ENCODE peak calls at places on chromosomes 12 and 14, in six cellular contexts. O is CD8-positive, alpha-beta memory T cell; J is stimulated activated CD8-positive, alpha-beta memory T cell treated with anti-CD3 and anti-CD28 coated beads, Interleukin-7, amount 100 ng/mL, for 1 hour; G is HFFc6; Z is GM04504; L is SW480. R is an unnamed sample.

GRCh38 chr12:70448371-70448770 is 82.3 kb downstream of the KCNMB4 start:
- DNase-seq in O (no peak), J (no peak), G (no peak), Z (no peak), L (no peak), R (no peak)

GRCh38 chr14:62179367-62180018 is 417.3 kb downstream of the SNAPC1 start:
- DNase-seq in O (peak), J (no peak), G (peak), Z (peak), L (peak), R (no peak)

GRCh38 chr12:82694276-82694675 is 7.6 kb downstream of the TMTC2 start:
- DNase-seq in O (no peak), J (no peak), G (no peak), Z (no peak), L (no peak), R (no peak)

GRCh38 chr12:48119834-48120195 is 651 bp downstream of the PFKM start:
- DNase-seq in O (no peak), J (no peak), G (no peak), Z (no peak), L (no peak), R (no peak)

GRCh38 chr12:754871-755562 is 2.6 kb downstream of the WNK1 start:
- DNase-seq in O (no peak), J (no peak), G (peak), Z (no peak), L (peak), R (no peak)

GRCh38 chr12:21379218-21379617 is 6.5 kb downstream of the IAPP start:
- DNase-seq in O (no peak), J (no peak), G (no peak), Z (no peak), L (no peak), R (no peak)

GRCh38 chr12:98352218-98352811 is 163.1 kb upstream of the TMPO start:
- DNase-seq in O (no peak), J (no peak), G (peak), Z (peak), L (peak), R (no peak)

GRCh38 chr14:96362071-96362964 is 823 bp downstream of the ATG2B start:
- DNase-seq in O (peak), J (no peak), G (peak), Z (peak), L (peak), R (no peak)

GRCh38 chr14:50667491-50668007 is 557 bp downstream of the SAV1 start:
- DNase-seq in O (no peak), J (no peak), G (no peak), Z (no peak), L (peak), R (no peak)

GRCh38 chr12:29738416-29738815 is 45.3 kb downstream of the TMTC1 start:
- DNase-seq in O (no peak), J (no peak), G (no peak), Z (no peak), L (no peak), R (no peak)

GRCh38 chr14:94036328-94037167 is 10.4 kb downstream of the OTUB2 start:
- DNase-seq in O (peak), J (peak), G (peak), Z (peak), L (peak), R (no peak)

GRCh38 chr12:14126692-14127091 is 145.3 kb upstream of the GRIN2B start:
- DNase-seq in O (no peak), J (no peak), G (no peak), Z (no peak), L (peak), R (no peak)

GRCh38 chr14:44803239-44803905 is 158.4 kb downstream of the KLHL28 start:
- DNase-seq in O (no peak), J (no peak), G (peak), Z (peak), L (peak), R (no peak)

GRCh38 chr14:35402323-35403084 is 2.0 kb downstream of the NFKBIA start:
- DNase-seq in O (peak), J (no peak), G (no peak), Z (no peak), L (no peak), R (no peak)

GRCh38 chr12:100827901-100828520 is 33.4 kb downstream of the ANO4 start:
- DNase-seq in O (no peak), J (no peak), G (no peak), Z (no peak), L (peak), R (no peak)

GRCh38 chr12:95624544-95624943 is 73.3 kb upstream of the USP44 start:
- DNase-seq in O (no peak), J (no peak), G (no peak), Z (no peak), L (no peak), R (no peak)

GRCh38 chr12:62848418-62848817 is 86.5 kb downstream of the PPM1H start:
- DNase-seq in O (no peak), J (no peak), G (peak), Z (peak), L (peak), R (no peak)

GRCh38 chr14:64572721-64573508 is 23.2 kb downstream of the PPP1R36 start:
- DNase-seq in O (no peak), J (no peak), G (no peak), Z (no peak), L (no peak), R (no peak)

GRCh38 chr14:99262977-99263448 is 9.0 kb downstream of the BCL11B start:
- DNase-seq in O (no peak), J (no peak), G (no peak), Z (no peak), L (no peak), R (no peak)

GRCh38 chr12:124549629-124550028 is 17.8 kb downstream of the NCOR2 start:
- DNase-seq in O (no peak), J (no peak), G (no peak), Z (no peak), L (no peak), R (no peak)

GRCh38 chr14:73774671-73775070 is 60.5 kb upstream of the PNMA1 start:
- DNase-seq in O (no peak), J (no peak), G (no peak), Z (no peak), L (no peak), R (no peak)

GRCh38 chr12:47085815-47086252 is 6.1 kb upstream of the AMIGO2 start:
- DNase-seq in O (peak), J (no peak), G (peak), Z (no peak), L (peak), R (no peak)

GRCh38 chr12:109393437-109394345 is 46.0 kb downstream of the MYO1H start:
- DNase-seq in O (peak), J (no peak), G (peak), Z (peak), L (peak), R (no peak)

GRCh38 chr12:85155791-85156190 is 119.6 kb downstream of the LRRIQ1 start:
- DNase-seq in O (no peak), J (no peak), G (no peak), Z (no peak), L (peak), R (no peak)

GRCh38 chr12:50283924-50284236 is 560 bp upstream of the LIMA1 start:
- DNase-seq in O (no peak), J (no peak), G (no peak), Z (no peak), L (no peak), R (no peak)

GRCh38 chr14:64501326-64502171 is 2.1 kb downstream of the ZBTB25 start:
- DNase-seq in O (peak), J (no peak), G (peak), Z (peak), L (peak), R (no peak)

GRCh38 chr14:34797747-34798583 is 77.2 kb downstream of the BAZ1A start:
- DNase-seq in O (no peak), J (no peak), G (no peak), Z (no peak), L (no peak), R (no peak)

GRCh38 chr12:6384499-6385436 is 806 bp downstream of the LTBR start:
- DNase-seq in O (no peak), J (no peak), G (no peak), Z (no peak), L (no peak), R (no peak)

GRCh38 chr12:131266591-131267467 is 313.1 kb downstream of the ADGRD1 start:
- DNase-seq in O (no peak), J (no peak), G (no peak), Z (no peak), L (no peak), R (no peak)

GRCh38 chr14:34098045-34098984 is 147.4 kb upstream of the EGLN3 start:
- DNase-seq in O (no peak), J (no peak), G (peak), Z (no peak), L (peak), R (peak)

GRCh38 chr12:57156701-57157403 is 9.4 kb upstream of the LRP1-AS start:
- DNase-seq in O (no peak), J (no peak), G (no peak), Z (no peak), L (no peak), R (no peak)

GRCh38 chr12:120496353-120497340 is 734 bp downstream of the DYNLL1 start:
- DNase-seq in O (peak), J (peak), G (peak), Z (no peak), L (peak), R (no peak)

GRCh38 chr14:88559852-88560251 is 3.0 kb upstream of the ZC3H14 start:
- DNase-seq in O (no peak), J (no peak), G (peak), Z (peak), L (peak), R (no peak)

GRCh38 chr14:20624495-20625070 is 16.9 kb downstream of the OR6S1 start:
- DNase-seq in O (peak), J (no peak), G (no peak), Z (no peak), L (peak), R (no peak)

GRCh38 chr12:94089891-94090290 is 58.5 kb upstream of the PLXNC1 start:
- DNase-seq in O (no peak), J (no peak), G (no peak), Z (no peak), L (no peak), R (no peak)

GRCh38 chr14:68860771-68861170 is 67.9 kb upstream of the ZFP36L1 start:
- DNase-seq in O (no peak), J (no peak), G (no peak), Z (no peak), L (no peak), R (no peak)

GRCh38 chr12:27434673-27435565 is 11.6 kb upstream of the SMCO2 start:
- DNase-seq in O (no peak), J (no peak), G (no peak), Z (no peak), L (peak), R (no peak)

R was measured in cerebellar nuclear complex.